ENCODE peak calls at places on chromosomes 13 and 19, in seven cellular contexts. U is stimulated activated CD4-positive, alpha-beta T cell treated with anti-CD3 and anti-CD28 coated beads, TNF-alpha, amount 100 ng/mL, for 4 hours; Y is RWPE1; Q is HL-60; M is NCI-H1105; W is endothelial cell of umbilical vein; K is tibial artery. N is an unnamed sample.

GRCh38 chr19:2246801-2247361 is 2.2 kb upstream of the AMH start:
- DNase-seq in Y (no peak), M (no peak), K (no peak), W (no peak), U (no peak), Q (no peak), N (no peak)

GRCh38 chr13:101590479-101590878 is 138.0 kb downstream of the ITGBL1 start:
- DNase-seq in M (no peak), Y (no peak), K (no peak), U (no peak), W (no peak), Q (no peak), N (no peak)

GRCh38 chr13:111844682-111845081 is 222.3 kb upstream of the SOX1 start:
- DNase-seq in W (no peak), Q (no peak), U (no peak), Y (no peak), K (no peak), M (no peak), N (no peak)

GRCh38 chr19:7860166-7860901 is 13.9 kb downstream of the PRR36 start:
- DNase-seq in U (no peak), Y (no peak), Q (no peak), W (no peak), K (no peak), M (no peak), N (no peak)

GRCh38 chr19:17618919-17619318 is 63.5 kb downstream of the COLGALT1 start:
- DNase-seq in M (no peak), U (no peak), Q (no peak), Y (no peak), K (no peak), W (no peak), N (no peak)

GRCh38 chr13:112145221-112146072 is 78.5 kb downstream of the SOX1 start:
- DNase-seq in M (no peak), U (no peak), Q (no peak), Y (no peak), K (no peak), W (no peak), N (no peak)

GRCh38 chr19:52258426-52258825 is 11.0 kb upstream of the ZNF766 start:
- DNase-seq in Q (no peak), U (no peak), Y (no peak), M (no peak), W (no peak), K (no peak), N (no peak)

GRCh38 chr19:10915511-10916091 is 12.8 kb downstream of the YIPF2 start:
- DNase-seq in W (no peak), Q (no peak), Y (peak; percentile 80), U (no peak), K (no peak), M (no peak), N (no peak)

GRCh38 chr19:17616961-17617806 is 61.7 kb downstream of the COLGALT1 start:
- DNase-seq in Q (no peak), K (no peak), W (no peak), Y (peak; percentile 40), U (no peak), M (no peak), N (no peak)

GRCh38 chr19:46728693-46729339 is 11.9 kb upstream of the PRKD2 start:
- DNase-seq in W (peak; percentile 88), M (no peak), K (peak; percentile 59), Y (peak; percentile 39), U (peak; percentile 70), Q (peak; percentile 56), N (peak; percentile 64)

GRCh38 chr19:39430675-39431593 is 4.8 kb downstream of the RPS16 start:
- DNase-seq in W (peak; percentile 99), M (no peak), Y (peak; percentile 83), Q (peak; percentile 74), U (no peak), K (peak; percentile 42), N (no peak)

GRCh38 chr13:66001136-66001535 is 1229.0 kb downstream of the PCDH9 start:
- DNase-seq in Y (no peak), W (no peak), M (no peak), U (no peak), K (no peak), Q (no peak), N (no peak)

GRCh38 chr19:9498183-9498902 is at the start of gene ZNF560:
- DNase-seq in Q (no peak), Y (no peak), M (no peak), W (no peak), U (no peak), K (no peak), N (no peak)

GRCh38 chr13:23570099-23570926 is at the start of gene TNFRSF19:
- DNase-seq in Q (no peak), W (peak; percentile 8), Y (no peak), U (no peak), M (no peak), K (no peak), N (peak; percentile 55)

GRCh38 chr19:3697671-3698385 is 2.4 kb downstream of the PIP5K1C start:
- DNase-seq in Y (no peak), K (no peak), M (no peak), Q (no peak), W (no peak), U (no peak), N (no peak)

GRCh38 chr19:41518141-41518540 is 57.8 kb upstream of the CEACAM21 start:
- DNase-seq in Y (no peak), W (no peak), K (no peak), M (no peak), Q (no peak), U (no peak), N (no peak)

GRCh38 chr13:111040821-111041220 is 74.3 kb upstream of the ARHGEF7 start:
- DNase-seq in W (no peak), U (no peak), M (no peak), K (no peak), Y (no peak), Q (no peak), N (no peak)

GRCh38 chr19:17500447-17501198 is 10.8 kb upstream of the PGLS start:
- DNase-seq in Q (no peak), K (no peak), U (no peak), M (no peak), W (no peak), Y (no peak), N (no peak)

GRCh38 chr13:70380809-70381208 is 272.6 kb upstream of the KLHL1 start:
- DNase-seq in U (no peak), M (no peak), Q (no peak), W (no peak), Y (no peak), K (no peak), N (no peak)

GRCh38 chr19:14472202-14472961 is 2.8 kb downstream of the PTGER1 start:
- DNase-seq in U (peak; percentile 83), W (peak; percentile 51), Q (peak; percentile 61), Y (peak; percentile 70), M (peak; percentile 83), K (peak; percentile 65), N (peak; percentile 92)

GRCh38 chr13:25286969-25287961 is at the start of gene MTMR6:
- DNase-seq in K (peak; percentile 90), M (peak; percentile 60), W (peak; percentile 95), Y (peak; percentile 84), Q (peak; percentile 97), U (peak; percentile 97), N (peak; percentile 99)

GRCh38 chr13:48731957-48732569 is 78.3 kb downstream of the CYSLTR2 start:
- DNase-seq in U (peak; percentile 31), W (peak; percentile 59), M (no peak), Y (no peak), Q (peak; percentile 69), K (no peak), N (peak; percentile 48)

GRCh38 chr19:11435057-11435832 is at the start of the genes ODAD3 and PRKCSH:
- DNase-seq in K (peak; percentile 99), M (peak; percentile 100), U (peak; percentile 97), Q (peak; percentile 100), W (peak; percentile 100), Y (peak; percentile 100), N (peak; percentile 99)

GRCh38 chr19:16106121-16106520 is 5.6 kb upstream of the RAB8A start:
- DNase-seq in W (no peak), K (no peak), Q (peak; percentile 31), M (no peak), Y (no peak), U (no peak), N (no peak)

GRCh38 chr19:44548736-44549135 is 19.3 kb upstream of the CEACAM20 start:
- DNase-seq in Y (peak; percentile 13), W (no peak), M (no peak), U (no peak), Q (no peak), K (no peak), N (no peak)

N was measured in retina.